ENCODE peak calls at places on chromosomes 12 and 14, in four cellular contexts. I is stimulated activated CD4-positive, alpha-beta T cell treated with anti-CD3 and anti-CD28 coated beads, TNF-alpha, amount 100 ng/mL, for 24 hours; X is NCI-H460; G is T47D. Z is an unnamed sample.
A peak's percentile ranks its signal among the peaks of the same experiment; 100 is the strongest.

GRCh38 chr14:51562816-51563215 is 88.9 kb upstream of the FRMD6 start:
- DNase-seq in I (no peak), G (no peak), X (no peak), Z (no peak)

GRCh38 chr12:96073346-96074336 is 38.3 kb upstream of the LTA4H start:
- DNase-seq in X (no peak), G (peak; percentile 54), I (no peak), Z (no peak)

GRCh38 chr12:110754101-110754793 is 11.6 kb upstream of the PPP1CC start:
- DNase-seq in G (no peak), X (no peak), I (no peak), Z (no peak)

GRCh38 chr12:125329239-125330238 is 264.3 kb downstream of the AACS start:
- DNase-seq in G (no peak), I (no peak), X (no peak), Z (no peak)

GRCh38 chr12:111626230-111626629 is 27.1 kb upstream of the ATXN2 start:
- DNase-seq in I (no peak), X (no peak), G (no peak), Z (no peak)

GRCh38 chr14:68939893-68940613 is 39.0 kb downstream of the ACTN1 start:
- DNase-seq in I (no peak), X (peak; percentile 61), G (peak; percentile 75), Z (no peak)

GRCh38 chr12:121575952-121576615 is 4.7 kb downstream of the KDM2B start:
- DNase-seq in I (no peak), G (no peak), X (no peak), Z (no peak)

GRCh38 chr14:61531741-61532505 is 163.4 kb upstream of the HIF1A start:
- DNase-seq in I (no peak), X (no peak), G (no peak), Z (no peak)

GRCh38 chr14:100406505-100407131 is 83.5 kb downstream of the SLC25A47 start:
- DNase-seq in I (no peak), X (peak; percentile 96), G (no peak), Z (no peak)